ENCODE peak calls at places on chromosomes 4 and X, in eight cellular contexts. One of them, this sample, is unnamed. For H3K4me1, the result is how much of the 10 kb centered on the place peaks cover.

GRCh38 chrX:114162068-114162735 is 421.7 kb upstream of the HTR2C start:
- DNase-seq in CD8-positive, alpha-beta T cell: no peak
- DNase-seq in adrenal gland: no peak
- DNase-seq in hepatocyte: peak
- DNase-seq in uterus: no peak
- DNase-seq in spleen: no peak
- DNase-seq in endothelial cell of umbilical vein: no peak
- DNase-seq in cardiac muscle cell: no peak
- DNase-seq in this sample: peak

GRCh38 chr4:187480146-187481145 is 515.1 kb upstream of the ZFP42 start:
- DNase-seq in cardiac muscle cell: peak
- DNase-seq in CD8-positive, alpha-beta T cell: no peak
- DNase-seq in uterus: no peak
- DNase-seq in hepatocyte: peak
- DNase-seq in endothelial cell of umbilical vein: no peak
- DNase-seq in spleen: no peak
- DNase-seq in adrenal gland: no peak
- DNase-seq in this sample: no peak

GRCh38 chrX:29762006-29762405 is 453.4 kb upstream of the MAGEB2 start:
- DNase-seq in CD8-positive, alpha-beta T cell: no peak
- DNase-seq in cardiac muscle cell: no peak
- DNase-seq in spleen: no peak
- DNase-seq in uterus: no peak
- DNase-seq in endothelial cell of umbilical vein: no peak
- DNase-seq in adrenal gland: no peak
- DNase-seq in hepatocyte: no peak
- DNase-seq in this sample: no peak

GRCh38 chr4:81802308-81802846 is 330.7 kb upstream of the RASGEF1B start:
- DNase-seq in cardiac muscle cell: no peak
- DNase-seq in spleen: no peak
- DNase-seq in hepatocyte: no peak
- DNase-seq in endothelial cell of umbilical vein: no peak
- DNase-seq in adrenal gland: no peak
- DNase-seq in CD8-positive, alpha-beta T cell: no peak
- DNase-seq in uterus: no peak
- DNase-seq in this sample: no peak

GRCh38 chr4:8762951-8763735 is 108.5 kb downstream of the HMX1 start:
- DNase-seq in spleen: peak
- DNase-seq in uterus: no peak
- DNase-seq in hepatocyte: no peak
- DNase-seq in cardiac muscle cell: no peak
- DNase-seq in endothelial cell of umbilical vein: no peak
- DNase-seq in adrenal gland: no peak
- DNase-seq in CD8-positive, alpha-beta T cell: no peak
- DNase-seq in this sample: no peak

GRCh38 chrX:118973389-118974087 is 880 bp upstream of the LONRF3 start:
- DNase-seq in adrenal gland: peak
- DNase-seq in spleen: peak
- DNase-seq in cardiac muscle cell: no peak
- DNase-seq in CD8-positive, alpha-beta T cell: no peak
- DNase-seq in endothelial cell of umbilical vein: no peak
- DNase-seq in uterus: peak
- DNase-seq in hepatocyte: no peak
- DNase-seq in this sample: no peak

GRCh38 chr4:156638925-156639605 is 332.5 kb downstream of the PDGFC start:
- DNase-seq in adrenal gland: no peak
- DNase-seq in CD8-positive, alpha-beta T cell: no peak
- DNase-seq in spleen: no peak
- DNase-seq in cardiac muscle cell: peak
- DNase-seq in hepatocyte: no peak
- DNase-seq in uterus: no peak
- DNase-seq in endothelial cell of umbilical vein: no peak
- DNase-seq in this sample: no peak

GRCh38 chr4:133865606-133866327 is 335.8 kb downstream of the PABPC4L start:
- DNase-seq in spleen: no peak
- DNase-seq in hepatocyte: peak
- DNase-seq in CD8-positive, alpha-beta T cell: no peak
- DNase-seq in cardiac muscle cell: peak
- DNase-seq in endothelial cell of umbilical vein: peak
- DNase-seq in uterus: no peak
- DNase-seq in adrenal gland: peak
- DNase-seq in this sample: peak

GRCh38 chr4:125041372-125041930 is 273.3 kb upstream of the FAT4 start:
- DNase-seq in spleen: no peak
- DNase-seq in adrenal gland: no peak
- DNase-seq in uterus: no peak
- DNase-seq in CD8-positive, alpha-beta T cell: no peak
- DNase-seq in hepatocyte: no peak
- DNase-seq in cardiac muscle cell: peak
- DNase-seq in endothelial cell of umbilical vein: peak
- DNase-seq in this sample: no peak

GRCh38 chr4:90419124-90419711 is 292.0 kb downstream of the CCSER1 start:
- DNase-seq in endothelial cell of umbilical vein: peak
- DNase-seq in CD8-positive, alpha-beta T cell: no peak
- DNase-seq in adrenal gland: no peak
- DNase-seq in spleen: no peak
- DNase-seq in cardiac muscle cell: peak
- DNase-seq in uterus: no peak
- DNase-seq in hepatocyte: peak
- DNase-seq in this sample: no peak

GRCh38 chr4:16827762-16828724 is 70.4 kb downstream of the LDB2 start:
- DNase-seq in adrenal gland: peak
- DNase-seq in endothelial cell of umbilical vein: peak
- DNase-seq in uterus: peak
- DNase-seq in spleen: no peak
- DNase-seq in CD8-positive, alpha-beta T cell: no peak
- DNase-seq in cardiac muscle cell: peak
- DNase-seq in hepatocyte: no peak
- DNase-seq in this sample: no peak

GRCh38 chrX:100654256-100654655 is 10.3 kb downstream of the SRPX2 start:
- DNase-seq in endothelial cell of umbilical vein: peak
- DNase-seq in adrenal gland: no peak
- DNase-seq in spleen: no peak
- DNase-seq in CD8-positive, alpha-beta T cell: no peak
- DNase-seq in uterus: no peak
- DNase-seq in cardiac muscle cell: peak
- DNase-seq in hepatocyte: peak
- DNase-seq in this sample: peak

GRCh38 chrX:154310991-154311541 is 15.5 kb downstream of the TKTL1 start:
- DNase-seq in endothelial cell of umbilical vein: no peak
- DNase-seq in adrenal gland: no peak
- DNase-seq in CD8-positive, alpha-beta T cell: no peak
- DNase-seq in spleen: peak
- DNase-seq in cardiac muscle cell: no peak
- DNase-seq in hepatocyte: peak
- DNase-seq in uterus: no peak
- DNase-seq in this sample: no peak

GRCh38 chr4:41718907-41719306 is 29.6 kb downstream of the PHOX2B start:
- DNase-seq in spleen: no peak
- DNase-seq in CD8-positive, alpha-beta T cell: no peak
- DNase-seq in cardiac muscle cell: no peak
- DNase-seq in adrenal gland: no peak
- DNase-seq in endothelial cell of umbilical vein: no peak
- DNase-seq in uterus: no peak
- DNase-seq in hepatocyte: no peak
- DNase-seq in this sample: no peak

GRCh38 chr4:9894604-9895361 is 113.3 kb downstream of the DRD5 start:
- DNase-seq in spleen: no peak
- DNase-seq in CD8-positive, alpha-beta T cell: no peak
- DNase-seq in uterus: no peak
- DNase-seq in cardiac muscle cell: no peak
- DNase-seq in hepatocyte: no peak
- DNase-seq in adrenal gland: no peak
- DNase-seq in endothelial cell of umbilical vein: no peak
- DNase-seq in this sample: no peak
- H3K4me1 ChIP-seq in spleen: under half
- H3K4me1 ChIP-seq in CD8-positive, alpha-beta T cell: under half
- H3K4me1 ChIP-seq in uterus: under half
- H3K4me1 ChIP-seq in cardiac muscle cell: under half
- H3K4me1 ChIP-seq in hepatocyte: under half
- H3K4me1 ChIP-seq in adrenal gland: under half
- H3K4me1 ChIP-seq in endothelial cell of umbilical vein: under half
- H3K4me1 ChIP-seq in this sample: under half

GRCh38 chr4:3318561-3319021 is 25.8 kb downstream of the RGS12 start:
- DNase-seq in hepatocyte: no peak
- DNase-seq in cardiac muscle cell: no peak
- DNase-seq in CD8-positive, alpha-beta T cell: peak
- DNase-seq in uterus: no peak
- DNase-seq in endothelial cell of umbilical vein: no peak
- DNase-seq in spleen: peak
- DNase-seq in adrenal gland: no peak
- DNase-seq in this sample: no peak
- H3K4me1 ChIP-seq in hepatocyte: under half
- H3K4me1 ChIP-seq in cardiac muscle cell: under half
- H3K4me1 ChIP-seq in CD8-positive, alpha-beta T cell: under half
- H3K4me1 ChIP-seq in uterus: under half
- H3K4me1 ChIP-seq in endothelial cell of umbilical vein: under half
- H3K4me1 ChIP-seq in spleen: under half
- H3K4me1 ChIP-seq in adrenal gland: under half
- H3K4me1 ChIP-seq in this sample: under half

GRCh38 chr4:86968477-86969015 is 33.7 kb downstream of the AFF1 start:
- DNase-seq in uterus: no peak
- DNase-seq in adrenal gland: no peak
- DNase-seq in spleen: no peak
- DNase-seq in cardiac muscle cell: no peak
- DNase-seq in CD8-positive, alpha-beta T cell: no peak
- DNase-seq in endothelial cell of umbilical vein: peak
- DNase-seq in hepatocyte: no peak
- DNase-seq in this sample: no peak

GRCh38 chr4:86972997-86973396 is 38.2 kb downstream of the AFF1 start:
- DNase-seq in CD8-positive, alpha-beta T cell: no peak
- DNase-seq in uterus: no peak
- DNase-seq in endothelial cell of umbilical vein: no peak
- DNase-seq in hepatocyte: peak
- DNase-seq in cardiac muscle cell: peak
- DNase-seq in spleen: no peak
- DNase-seq in adrenal gland: peak
- DNase-seq in this sample: no peak

GRCh38 chr4:86967798-86968197 is 33.0 kb downstream of the AFF1 start:
- DNase-seq in uterus: no peak
- DNase-seq in cardiac muscle cell: peak
- DNase-seq in CD8-positive, alpha-beta T cell: no peak
- DNase-seq in spleen: no peak
- DNase-seq in hepatocyte: no peak
- DNase-seq in adrenal gland: no peak
- DNase-seq in endothelial cell of umbilical vein: no peak
- DNase-seq in this sample: no peak

GRCh38 chr4:86971355-86971683 is 36.5 kb downstream of the AFF1 start:
- DNase-seq in uterus: no peak
- DNase-seq in adrenal gland: no peak
- DNase-seq in CD8-positive, alpha-beta T cell: no peak
- DNase-seq in hepatocyte: no peak
- DNase-seq in cardiac muscle cell: no peak
- DNase-seq in spleen: no peak
- DNase-seq in endothelial cell of umbilical vein: no peak
- DNase-seq in this sample: no peak

GRCh38 chr4:86970447-86971354 is 35.9 kb downstream of the AFF1 start:
- DNase-seq in cardiac muscle cell: no peak
- DNase-seq in CD8-positive, alpha-beta T cell: no peak
- DNase-seq in spleen: no peak
- DNase-seq in hepatocyte: no peak
- DNase-seq in endothelial cell of umbilical vein: peak
- DNase-seq in adrenal gland: no peak
- DNase-seq in uterus: no peak
- DNase-seq in this sample: no peak
- H3K4me1 ChIP-seq in cardiac muscle cell: under half
- H3K4me1 ChIP-seq in CD8-positive, alpha-beta T cell: under half
- H3K4me1 ChIP-seq in spleen: half or more
- H3K4me1 ChIP-seq in hepatocyte: under half
- H3K4me1 ChIP-seq in endothelial cell of umbilical vein: half or more
- H3K4me1 ChIP-seq in adrenal gland: under half
- H3K4me1 ChIP-seq in uterus: under half
- H3K4me1 ChIP-seq in this sample: under half

DNA sequence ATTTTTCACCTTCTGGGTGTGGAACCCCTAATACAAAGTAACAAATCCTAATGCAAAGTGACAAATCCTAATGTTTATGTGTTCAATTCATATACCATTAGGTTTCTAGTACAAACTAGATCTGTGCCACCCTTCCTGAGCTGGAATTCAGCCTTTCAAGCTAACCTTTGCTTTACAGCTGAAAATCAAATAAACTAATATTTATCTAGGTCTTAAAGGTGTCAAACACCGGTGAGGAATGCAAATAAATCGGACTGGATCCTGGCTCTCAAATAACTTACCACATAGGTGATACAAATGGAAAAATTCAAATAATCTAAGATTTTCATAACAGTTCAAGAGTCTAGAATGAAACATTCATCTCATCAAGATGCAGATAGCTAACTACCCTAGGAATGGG is 11.6 kb downstream of the IRF2 start:
- DNase-seq in cardiac muscle cell: no peak
- DNase-seq in endothelial cell of umbilical vein: no peak
- DNase-seq in adrenal gland: no peak
- DNase-seq in CD8-positive, alpha-beta T cell: no peak
- DNase-seq in uterus: no peak
- DNase-seq in spleen: no peak
- DNase-seq in hepatocyte: peak
- DNase-seq in this sample: no peak
- H3K4me1 ChIP-seq in cardiac muscle cell: under half
- H3K4me1 ChIP-seq in endothelial cell of umbilical vein: under half
- H3K4me1 ChIP-seq in adrenal gland: under half
- H3K4me1 ChIP-seq in CD8-positive, alpha-beta T cell: under half
- H3K4me1 ChIP-seq in uterus: under half
- H3K4me1 ChIP-seq in spleen: half or more
- H3K4me1 ChIP-seq in hepatocyte: under half
- H3K4me1 ChIP-seq in this sample: under half

GRCh38 chr4:26884486-26884988 is 23.9 kb downstream of the STIM2 start:
- DNase-seq in uterus: no peak
- DNase-seq in CD8-positive, alpha-beta T cell: no peak
- DNase-seq in spleen: no peak
- DNase-seq in adrenal gland: no peak
- DNase-seq in hepatocyte: no peak
- DNase-seq in cardiac muscle cell: no peak
- DNase-seq in endothelial cell of umbilical vein: no peak
- DNase-seq in this sample: no peak

GRCh38 chr4:26891054-26891453 is 30.4 kb downstream of the STIM2 start:
- DNase-seq in CD8-positive, alpha-beta T cell: no peak
- DNase-seq in endothelial cell of umbilical vein: no peak
- DNase-seq in cardiac muscle cell: no peak
- DNase-seq in adrenal gland: no peak
- DNase-seq in hepatocyte: no peak
- DNase-seq in spleen: no peak
- DNase-seq in uterus: no peak
- DNase-seq in this sample: no peak

GRCh38 chr4:26887809-26888208 is 27.2 kb downstream of the STIM2 start:
- DNase-seq in cardiac muscle cell: no peak
- DNase-seq in uterus: no peak
- DNase-seq in adrenal gland: no peak
- DNase-seq in hepatocyte: no peak
- DNase-seq in endothelial cell of umbilical vein: no peak
- DNase-seq in spleen: no peak
- DNase-seq in CD8-positive, alpha-beta T cell: no peak
- DNase-seq in this sample: no peak

GRCh38 chr4:26887143-26887542 is 26.5 kb downstream of the STIM2 start:
- DNase-seq in endothelial cell of umbilical vein: no peak
- DNase-seq in cardiac muscle cell: no peak
- DNase-seq in adrenal gland: no peak
- DNase-seq in uterus: no peak
- DNase-seq in hepatocyte: no peak
- DNase-seq in CD8-positive, alpha-beta T cell: no peak
- DNase-seq in spleen: no peak
- DNase-seq in this sample: no peak

GRCh38 chr4:26885912-26886274 is 25.3 kb downstream of the STIM2 start:
- DNase-seq in spleen: no peak
- DNase-seq in hepatocyte: no peak
- DNase-seq in cardiac muscle cell: no peak
- DNase-seq in CD8-positive, alpha-beta T cell: no peak
- DNase-seq in endothelial cell of umbilical vein: no peak
- DNase-seq in adrenal gland: no peak
- DNase-seq in uterus: no peak
- DNase-seq in this sample: no peak
- H3K4me1 ChIP-seq in spleen: half or more
- H3K4me1 ChIP-seq in hepatocyte: under half
- H3K4me1 ChIP-seq in cardiac muscle cell: under half
- H3K4me1 ChIP-seq in CD8-positive, alpha-beta T cell: half or more
- H3K4me1 ChIP-seq in endothelial cell of umbilical vein: under half
- H3K4me1 ChIP-seq in adrenal gland: under half
- H3K4me1 ChIP-seq in uterus: under half
- H3K4me1 ChIP-seq in this sample: under half